ENCODE peak calls at places on chromosomes 1 and 21, in ten cellular contexts. One of them, this sample, is unnamed.

GRCh38 chr1:168161459-168161858 is 17.3 kb upstream of the TIPRL start:
- DNase-seq in psoas muscle: no peak
- DNase-seq in right atrium auricular region: no peak
- DNase-seq in thoracic aorta: no peak
- DNase-seq in heart left ventricle: no peak
- DNase-seq in fibroblast of mammary gland: no peak
- DNase-seq in lower leg skin: no peak
- DNase-seq in pancreas: no peak
- DNase-seq in lung: no peak
- DNase-seq in kidney: no peak
- DNase-seq in this sample: no peak

GRCh38 chr1:43205671-43206070 is 33.5 kb downstream of the CFAP57 start:
- DNase-seq in psoas muscle: no peak
- DNase-seq in right atrium auricular region: no peak
- DNase-seq in thoracic aorta: no peak
- DNase-seq in heart left ventricle: no peak
- DNase-seq in fibroblast of mammary gland: no peak
- DNase-seq in lower leg skin: no peak
- DNase-seq in pancreas: no peak
- DNase-seq in lung: peak
- DNase-seq in kidney: no peak
- DNase-seq in this sample: no peak

GRCh38 chr21:46486481-46487000 is 27.9 kb downstream of the DIP2A start:
- DNase-seq in psoas muscle: no peak
- DNase-seq in right atrium auricular region: no peak
- DNase-seq in thoracic aorta: no peak
- DNase-seq in heart left ventricle: no peak
- DNase-seq in fibroblast of mammary gland: no peak
- DNase-seq in lower leg skin: no peak
- DNase-seq in pancreas: no peak
- DNase-seq in lung: no peak
- DNase-seq in kidney: no peak
- DNase-seq in this sample: no peak

GRCh38 chr1:25671929-25672328 is 55.3 kb downstream of the MAN1C1 start:
- DNase-seq in psoas muscle: no peak
- DNase-seq in right atrium auricular region: no peak
- DNase-seq in thoracic aorta: no peak
- DNase-seq in heart left ventricle: no peak
- DNase-seq in fibroblast of mammary gland: no peak
- DNase-seq in lower leg skin: no peak
- DNase-seq in pancreas: no peak
- DNase-seq in lung: no peak
- DNase-seq in kidney: no peak
- DNase-seq in this sample: no peak

GRCh38 chr1:30265127-30266070 is 458.0 kb downstream of the MATN1 start:
- DNase-seq in psoas muscle: no peak
- DNase-seq in right atrium auricular region: no peak
- DNase-seq in thoracic aorta: no peak
- DNase-seq in heart left ventricle: no peak
- DNase-seq in fibroblast of mammary gland: no peak
- DNase-seq in lower leg skin: no peak
- DNase-seq in pancreas: no peak
- DNase-seq in lung: no peak
- DNase-seq in kidney: peak
- DNase-seq in this sample: no peak

GRCh38 chr1:2480986-2481364 is 4.9 kb downstream of the PLCH2 start:
- DNase-seq in psoas muscle: no peak
- DNase-seq in right atrium auricular region: no peak
- DNase-seq in thoracic aorta: no peak
- DNase-seq in heart left ventricle: no peak
- DNase-seq in fibroblast of mammary gland: no peak
- DNase-seq in lower leg skin: peak
- DNase-seq in pancreas: no peak
- DNase-seq in lung: no peak
- DNase-seq in kidney: peak
- DNase-seq in this sample: no peak

GRCh38 chr21:27526451-27526850 is 559.6 kb upstream of the ADAMTS5 start:
- DNase-seq in psoas muscle: no peak
- DNase-seq in right atrium auricular region: no peak
- DNase-seq in thoracic aorta: no peak
- DNase-seq in heart left ventricle: no peak
- DNase-seq in fibroblast of mammary gland: peak
- DNase-seq in lower leg skin: no peak
- DNase-seq in pancreas: no peak
- DNase-seq in lung: no peak
- DNase-seq in kidney: no peak
- DNase-seq in this sample: no peak

GRCh38 chr1:155931332-155932038 is 2.7 kb downstream of the KHDC4 start:
- DNase-seq in psoas muscle: no peak
- DNase-seq in right atrium auricular region: no peak
- DNase-seq in thoracic aorta: no peak
- DNase-seq in heart left ventricle: no peak
- DNase-seq in fibroblast of mammary gland: peak
- DNase-seq in lower leg skin: no peak
- DNase-seq in pancreas: no peak
- DNase-seq in lung: no peak
- DNase-seq in kidney: no peak
- DNase-seq in this sample: no peak

GRCh38 chr1:233656700-233657099 is 42.8 kb downstream of the KCNK1 start:
- DNase-seq in psoas muscle: no peak
- DNase-seq in right atrium auricular region: no peak
- DNase-seq in thoracic aorta: no peak
- DNase-seq in heart left ventricle: no peak
- DNase-seq in fibroblast of mammary gland: no peak
- DNase-seq in lower leg skin: no peak
- DNase-seq in pancreas: no peak
- DNase-seq in lung: no peak
- DNase-seq in kidney: no peak
- DNase-seq in this sample: no peak

GRCh38 chr1:112541299-112541698 is 32.5 kb downstream of the WNT2B start:
- DNase-seq in psoas muscle: no peak
- DNase-seq in right atrium auricular region: no peak
- DNase-seq in thoracic aorta: no peak
- DNase-seq in heart left ventricle: no peak
- DNase-seq in fibroblast of mammary gland: no peak
- DNase-seq in lower leg skin: no peak
- DNase-seq in pancreas: no peak
- DNase-seq in lung: no peak
- DNase-seq in kidney: no peak
- DNase-seq in this sample: no peak

GRCh38 chr1:228283043-228283371 is 75.2 kb downstream of the OBSCN start:
- DNase-seq in psoas muscle: peak
- DNase-seq in right atrium auricular region: no peak
- DNase-seq in thoracic aorta: no peak
- DNase-seq in heart left ventricle: no peak
- DNase-seq in fibroblast of mammary gland: no peak
- DNase-seq in lower leg skin: no peak
- DNase-seq in pancreas: peak
- DNase-seq in lung: no peak
- DNase-seq in kidney: peak
- DNase-seq in this sample: no peak

GRCh38 chr1:74629283-74629682 is 44.3 kb downstream of the ERICH3 start:
- DNase-seq in psoas muscle: no peak
- DNase-seq in right atrium auricular region: no peak
- DNase-seq in thoracic aorta: no peak
- DNase-seq in heart left ventricle: no peak
- DNase-seq in fibroblast of mammary gland: no peak
- DNase-seq in lower leg skin: no peak
- DNase-seq in pancreas: no peak
- DNase-seq in lung: no peak
- DNase-seq in kidney: no peak
- DNase-seq in this sample: no peak

GRCh38 chr1:157575744-157576143 is 22.1 kb downstream of the FCRL4 start:
- DNase-seq in psoas muscle: no peak
- DNase-seq in right atrium auricular region: no peak
- DNase-seq in thoracic aorta: no peak
- DNase-seq in heart left ventricle: no peak
- DNase-seq in fibroblast of mammary gland: no peak
- DNase-seq in lower leg skin: no peak
- DNase-seq in pancreas: no peak
- DNase-seq in lung: no peak
- DNase-seq in kidney: no peak
- DNase-seq in this sample: no peak

GRCh38 chr1:27137544-27138075 is 17.3 kb downstream of the SLC9A1 start:
- DNase-seq in psoas muscle: no peak
- DNase-seq in right atrium auricular region: no peak
- DNase-seq in thoracic aorta: no peak
- DNase-seq in heart left ventricle: peak
- DNase-seq in fibroblast of mammary gland: no peak
- DNase-seq in lower leg skin: peak
- DNase-seq in pancreas: no peak
- DNase-seq in lung: peak
- DNase-seq in kidney: peak
- DNase-seq in this sample: peak

GRCh38 chr1:39397487-39397886 is 93.9 kb upstream of the BMP8A start:
- DNase-seq in psoas muscle: no peak
- DNase-seq in right atrium auricular region: no peak
- DNase-seq in thoracic aorta: no peak
- DNase-seq in heart left ventricle: no peak
- DNase-seq in fibroblast of mammary gland: no peak
- DNase-seq in lower leg skin: no peak
- DNase-seq in pancreas: no peak
- DNase-seq in lung: no peak
- DNase-seq in kidney: no peak
- DNase-seq in this sample: no peak

DNA sequence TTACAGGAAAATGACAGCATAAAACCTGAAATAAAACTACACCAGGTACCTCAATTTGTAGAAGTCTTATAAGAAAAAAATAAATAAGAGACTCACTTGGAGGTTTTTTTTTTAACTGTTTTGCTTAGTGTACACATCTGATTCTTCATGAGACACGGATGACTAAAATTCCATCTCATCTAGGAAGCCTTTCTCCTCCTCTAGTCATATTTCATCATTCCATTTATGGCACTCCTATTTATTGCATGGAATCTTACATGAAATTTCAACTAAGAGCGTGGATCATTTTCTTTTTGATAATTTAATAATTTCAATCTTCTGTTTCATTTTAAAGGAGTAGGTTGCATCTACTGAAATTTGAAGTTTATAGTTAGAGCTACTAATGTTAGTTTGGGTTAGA is 1.6 kb upstream of the PTGS2 start:
- DNase-seq in psoas muscle: no peak
- DNase-seq in right atrium auricular region: no peak
- DNase-seq in thoracic aorta: no peak
- DNase-seq in heart left ventricle: no peak
- DNase-seq in fibroblast of mammary gland: peak
- DNase-seq in lower leg skin: no peak
- DNase-seq in pancreas: no peak
- DNase-seq in lung: no peak
- DNase-seq in kidney: no peak
- DNase-seq in this sample: no peak
- H3K4me3 ChIP-seq in psoas muscle: no peak
- H3K4me3 ChIP-seq in right atrium auricular region: no peak
- H3K4me3 ChIP-seq in thoracic aorta: peak
- H3K4me3 ChIP-seq in heart left ventricle: no peak
- H3K4me3 ChIP-seq in fibroblast of mammary gland: peak
- H3K4me3 ChIP-seq in lower leg skin: no peak
- H3K4me3 ChIP-seq in pancreas: no peak
- H3K4me3 ChIP-seq in lung: no peak
- H3K4me3 ChIP-seq in kidney: no peak
- H3K4me3 ChIP-seq in this sample: no peak

DNA sequence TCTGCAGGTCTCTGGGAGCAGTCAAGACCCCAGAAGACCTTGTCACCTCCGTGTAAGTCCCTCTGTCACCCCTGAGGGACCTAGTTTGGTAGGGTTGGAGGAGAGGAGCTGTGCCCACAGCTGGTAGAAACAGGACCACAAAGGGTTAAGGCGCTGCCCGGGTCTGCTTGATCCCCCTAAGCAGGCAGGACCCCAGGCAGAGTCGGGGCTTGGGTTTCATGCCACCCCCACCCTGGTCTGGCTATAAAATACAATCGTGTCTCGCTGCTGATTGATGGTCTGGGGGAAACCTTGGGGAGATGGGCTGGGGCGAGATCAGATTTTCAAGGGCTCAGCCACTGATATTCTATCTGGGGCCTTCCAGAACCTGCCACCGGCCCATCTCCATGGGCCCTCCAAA is 50.9 kb downstream of the TAS1R2 start:
- DNase-seq in psoas muscle: no peak
- DNase-seq in right atrium auricular region: no peak
- DNase-seq in thoracic aorta: no peak
- DNase-seq in heart left ventricle: no peak
- DNase-seq in fibroblast of mammary gland: no peak
- DNase-seq in lower leg skin: no peak
- DNase-seq in pancreas: no peak
- DNase-seq in lung: no peak
- DNase-seq in kidney: no peak
- DNase-seq in this sample: no peak
- TF ChIP-seq CTCF in psoas muscle: no peak
- TF ChIP-seq CTCF in right atrium auricular region: no peak
- TF ChIP-seq CTCF in thoracic aorta: no peak
- TF ChIP-seq CTCF in heart left ventricle: no peak
- TF ChIP-seq CTCF in fibroblast of mammary gland: no peak
- TF ChIP-seq CTCF in lower leg skin: no peak
- TF ChIP-seq CTCF in pancreas: no peak
- TF ChIP-seq CTCF in lung: no peak
- TF ChIP-seq CTCF in kidney: no peak
- TF ChIP-seq CTCF in this sample: no peak

GRCh38 chr1:185280589-185280988 is 36.5 kb downstream of the IVNS1ABP start:
- DNase-seq in psoas muscle: no peak
- DNase-seq in right atrium auricular region: no peak
- DNase-seq in thoracic aorta: no peak
- DNase-seq in heart left ventricle: no peak
- DNase-seq in fibroblast of mammary gland: no peak
- DNase-seq in lower leg skin: no peak
- DNase-seq in pancreas: no peak
- DNase-seq in lung: no peak
- DNase-seq in kidney: peak
- DNase-seq in this sample: no peak
- H3K4me3 ChIP-seq in psoas muscle: no peak
- H3K4me3 ChIP-seq in right atrium auricular region: no peak
- H3K4me3 ChIP-seq in thoracic aorta: no peak
- H3K4me3 ChIP-seq in heart left ventricle: no peak
- H3K4me3 ChIP-seq in fibroblast of mammary gland: no peak
- H3K4me3 ChIP-seq in lower leg skin: no peak
- H3K4me3 ChIP-seq in pancreas: no peak
- H3K4me3 ChIP-seq in lung: no peak
- H3K4me3 ChIP-seq in kidney: no peak
- H3K4me3 ChIP-seq in this sample: no peak

DNA sequence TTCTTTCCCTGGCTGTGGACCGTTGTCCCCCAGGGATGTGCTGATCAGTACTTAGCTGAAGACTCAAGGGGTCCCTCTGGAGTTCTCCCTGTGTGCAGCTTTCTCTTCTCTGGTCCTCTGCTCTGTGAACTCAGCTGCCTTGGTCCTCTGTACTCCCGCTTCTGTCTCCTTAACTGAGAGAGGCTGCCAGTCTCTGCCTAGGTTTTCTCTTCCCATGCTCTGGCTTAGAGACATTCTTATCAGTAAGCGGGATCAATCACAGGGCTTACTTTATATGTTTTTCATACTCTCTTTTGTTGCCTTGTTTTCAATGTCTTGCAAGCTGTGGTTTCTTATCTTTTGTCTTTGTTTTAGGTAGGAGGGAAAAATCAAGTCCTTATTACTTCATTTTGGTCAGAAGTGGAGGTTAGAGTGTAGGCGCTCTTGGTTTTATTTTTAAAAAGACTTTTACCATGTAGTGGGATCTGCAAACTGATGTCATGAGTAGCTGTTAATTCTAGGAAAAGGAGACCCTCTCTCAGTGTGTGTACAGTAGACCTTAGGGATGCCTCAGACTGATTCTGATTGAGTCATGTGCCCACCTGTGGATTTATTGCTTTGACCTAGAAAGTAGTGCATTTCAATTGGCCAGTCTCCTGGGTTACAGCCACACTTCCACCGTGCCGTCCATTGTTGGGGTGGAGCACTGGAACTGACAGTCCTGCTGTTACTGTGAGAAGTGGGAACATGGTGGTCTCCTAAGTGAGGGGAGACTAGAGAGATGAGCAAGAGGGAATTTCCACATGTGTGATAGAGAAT is 46.6 kb downstream of the TTC3 start:
- DNase-seq in psoas muscle: no peak
- DNase-seq in right atrium auricular region: no peak
- DNase-seq in thoracic aorta: no peak
- DNase-seq in heart left ventricle: no peak
- DNase-seq in fibroblast of mammary gland: no peak
- DNase-seq in lower leg skin: no peak
- DNase-seq in pancreas: no peak
- DNase-seq in lung: no peak
- DNase-seq in kidney: no peak
- DNase-seq in this sample: no peak
- TF ChIP-seq CTCF in psoas muscle: no peak
- TF ChIP-seq CTCF in right atrium auricular region: no peak
- TF ChIP-seq CTCF in thoracic aorta: no peak
- TF ChIP-seq CTCF in heart left ventricle: no peak
- TF ChIP-seq CTCF in fibroblast of mammary gland: no peak
- TF ChIP-seq CTCF in lower leg skin: no peak
- TF ChIP-seq CTCF in pancreas: no peak
- TF ChIP-seq CTCF in lung: no peak
- TF ChIP-seq CTCF in kidney: no peak
- TF ChIP-seq CTCF in this sample: no peak

This sample was measured in retinal pigment epithelial cell.